ENCODE peak calls at places on chromosomes 12 and 14, in seven cellular contexts. C is small intestine, N is ovary, S is left ventricle myocardium inferior, A is foreskin keratinocyte, J is mammary epithelial cell, R is A673. Z is an unnamed sample.

GRCh38 chr12:85041395-85041794 is 5.2 kb downstream of the LRRIQ1 start:
- DNase-seq in N (no peak), A (no peak), S (no peak), R (no peak), C (no peak), J (no peak), Z (no peak)

GRCh38 chr12:127548123-127548553 is 718.8 kb upstream of the TMEM132C start:
- DNase-seq in J (peak; percentile 13), N (no peak), C (no peak), S (no peak), R (no peak), A (no peak), Z (no peak)

GRCh38 chr12:18296201-18296908 is 35.0 kb downstream of the PIK3C2G start:
- DNase-seq in R (no peak), A (no peak), J (peak; percentile 44), C (peak; percentile 15), S (no peak), N (no peak), Z (no peak)

GRCh38 chr12:131759176-131759575 is 48.3 kb downstream of the SFSWAP start:
- DNase-seq in S (no peak), R (no peak), N (no peak), J (no peak), A (no peak), C (no peak), Z (no peak)

GRCh38 chr12:119259483-119259882 is 75.0 kb upstream of the CCDC60 start:
- DNase-seq in R (no peak), N (no peak), A (no peak), S (no peak), J (no peak), C (no peak), Z (no peak)

GRCh38 chr12:12333980-12334709 is 15.9 kb downstream of the MANSC1 start:
- DNase-seq in C (peak; percentile 48), N (no peak), R (peak; percentile 75), A (no peak), J (peak; percentile 25), S (peak; percentile 48), Z (peak; percentile 64)

GRCh38 chr14:64767215-64767964 is 63.2 kb downstream of the PLEKHG3 start:
- DNase-seq in R (no peak), J (no peak), S (no peak), N (no peak), C (no peak), A (no peak), Z (no peak)

GRCh38 chr14:72726444-72726843 is 167.5 kb downstream of the DPF3 start:
- DNase-seq in A (no peak), J (no peak), C (no peak), N (peak; percentile 87), S (no peak), R (no peak), Z (no peak)

GRCh38 chr12:102427542-102427923 is 52.8 kb downstream of the IGF1 start:
- DNase-seq in N (peak; percentile 42), C (no peak), R (no peak), J (no peak), A (no peak), S (peak; percentile 57), Z (no peak)

GRCh38 chr14:63295991-63296630 is 22.6 kb downstream of the GPHB5 start:
- DNase-seq in R (no peak), A (no peak), J (no peak), N (no peak), S (no peak), C (no peak), Z (no peak)

GRCh38 chr14:92581966-92582566 is 68.5 kb downstream of the RIN3 start:
- DNase-seq in C (no peak), A (no peak), J (no peak), N (no peak), R (no peak), S (no peak), Z (no peak)

GRCh38 chr12:131833896-131834641 is 5.9 kb downstream of the MMP17 start:
- DNase-seq in R (peak; percentile 66), C (no peak), J (no peak), S (no peak), N (no peak), A (no peak), Z (no peak)

GRCh38 chr12:47078733-47079364 is 572 bp upstream of the PCED1B start:
- DNase-seq in S (no peak), N (peak; percentile 27), J (peak; percentile 60), C (peak; percentile 13), A (no peak), R (no peak), Z (peak; percentile 45)

GRCh38 chr14:93135399-93135798 is 19.7 kb upstream of the ITPK1 start:
- DNase-seq in S (no peak), R (no peak), A (no peak), N (no peak), J (no peak), C (no peak), Z (no peak)

GRCh38 chr12:83664650-83665049 is 977.9 kb downstream of the TMTC2 start:
- DNase-seq in S (no peak), J (no peak), A (no peak), C (no peak), R (peak; percentile 5), N (no peak), Z (no peak)

GRCh38 chr14:105379946-105380345 is 18.4 kb upstream of the TEX22 start:
- DNase-seq in S (no peak), A (no peak), J (no peak), C (no peak), R (no peak), N (no peak), Z (no peak)

GRCh38 chr12:130859128-130859527 is 12.7 kb upstream of the RAN start:
- DNase-seq in C (no peak), S (no peak), A (no peak), R (no peak), J (no peak), N (no peak), Z (no peak)

GRCh38 chr12:103966736-103967135 is 1.1 kb downstream of the TDG start:
- DNase-seq in N (no peak), S (no peak), R (no peak), C (no peak), A (no peak), J (no peak), Z (no peak)

GRCh38 chr12:30485230-30485890 is 210.3 kb downstream of the IPO8 start:
- DNase-seq in A (no peak), J (no peak), R (no peak), S (no peak), N (no peak), C (no peak), Z (no peak)

GRCh38 chr12:11746024-11746771 is 96.7 kb downstream of the ETV6 start:
- DNase-seq in R (no peak), C (no peak), S (no peak), J (peak; percentile 99), A (peak; percentile 99), N (no peak), Z (no peak)

GRCh38 chr12:52506858-52507715 is 13.1 kb downstream of the KRT5 start:
- DNase-seq in R (peak; percentile 62), N (no peak), C (peak; percentile 42), A (no peak), J (peak; percentile 82), S (no peak), Z (no peak)

GRCh38 chr12:124418156-124418555 is 123.3 kb downstream of the RFLNA start:
- DNase-seq in S (no peak), C (no peak), R (no peak), N (no peak), A (no peak), J (no peak), Z (no peak)

GRCh38 chr12:124419292-124420040 is 124.6 kb downstream of the RFLNA start:
- DNase-seq in R (peak; percentile 27), C (no peak), N (no peak), S (no peak), A (no peak), J (no peak), Z (no peak)

GRCh38 chr12:124416516-124417395 is 121.9 kb downstream of the RFLNA start:
- DNase-seq in R (no peak), N (no peak), J (no peak), A (no peak), C (no peak), S (no peak), Z (no peak)

GRCh38 chr12:124420041-124420765 is 125.3 kb downstream of the RFLNA start:
- DNase-seq in A (no peak), S (no peak), R (no peak), N (no peak), J (no peak), C (no peak), Z (no peak)

DNA sequence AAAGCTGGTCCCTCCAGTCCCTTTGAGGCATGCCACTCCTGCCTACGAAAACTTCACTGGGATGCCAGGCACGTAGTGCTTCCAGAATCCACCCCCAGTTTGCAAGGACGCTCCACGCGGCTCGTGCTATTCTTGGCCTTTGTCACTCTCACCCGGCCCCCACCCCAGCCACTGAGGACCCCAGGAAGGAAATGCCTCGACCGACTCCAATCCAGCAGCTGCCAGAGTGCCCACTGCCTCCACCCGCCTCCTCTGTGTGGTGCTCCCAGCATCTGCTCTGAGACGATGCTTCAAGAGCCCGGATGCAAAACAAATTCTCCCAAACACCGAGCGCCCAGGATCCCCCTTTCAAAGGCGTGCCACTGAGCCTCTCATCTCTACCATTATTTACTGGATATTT is 123.9 kb downstream of the RFLNA start:
- DNase-seq in C (no peak), S (no peak), N (no peak), A (no peak), R (no peak), J (no peak), Z (no peak)
- H3K27ac ChIP-seq in C (peak overlapping the region; percentile 51), S (peak overlapping the region; percentile 0), N (no peak overlapping the region), A (no peak overlapping the region), R (no peak overlapping the region), J (no peak overlapping the region), Z (peak overlapping the region; percentile 97)

GRCh38 chr14:102238766-102239165 is 66.2 kb downstream of the MOK start:
- DNase-seq in J (no peak), N (no peak), R (no peak), S (no peak), C (no peak), A (no peak), Z (no peak)

GRCh38 chr14:102236026-102236425 is 68.9 kb downstream of the MOK start:
- DNase-seq in J (no peak), S (no peak), N (no peak), R (no peak), C (no peak), A (no peak), Z (no peak)

GRCh38 chr14:102241147-102241546 is 63.8 kb downstream of the MOK start:
- DNase-seq in J (no peak), N (no peak), A (no peak), S (no peak), C (no peak), R (no peak), Z (no peak)

GRCh38 chr14:102238131-102238530 is 66.8 kb downstream of the MOK start:
- DNase-seq in N (no peak), R (no peak), C (no peak), A (no peak), S (no peak), J (no peak), Z (no peak)

GRCh38 chr14:102239231-102239630 is 65.7 kb downstream of the MOK start:
- DNase-seq in J (no peak), N (no peak), S (no peak), R (no peak), A (no peak), C (no peak), Z (no peak)
- H3K4me1 ChIP-seq in J (peaks cover 9% of the 10 kb centered on the region), N (no peaks in the 10 kb centered on the region), S (peaks cover 7% of the 10 kb centered on the region), R (peaks cover 1% of the 10 kb centered on the region), A (no peaks in the 10 kb centered on the region), C (no peaks in the 10 kb centered on the region), Z (no peaks in the 10 kb centered on the region)

GRCh38 chr12:68915055-68915454 is 17.9 kb downstream of the CPM start:
- DNase-seq in R (no peak), N (no peak), S (no peak), J (peak; percentile 80), C (no peak), A (peak; percentile 78), Z (no peak)
- H3K27ac ChIP-seq in R (no peak overlapping the region), N (no peak overlapping the region), S (peak overlapping the region; percentile 44), J (no peak overlapping the region), C (peak overlapping the region; percentile 62), A (no peak overlapping the region), Z (no peak overlapping the region)

GRCh38 chr12:122081108-122081696 is 2.6 kb downstream of the MLXIP start:
- DNase-seq in J (peak; percentile 90), A (no peak), S (no peak), N (no peak), R (no peak), C (no peak), Z (no peak)
- H3K4me1 ChIP-seq in J (peaks cover 27% of the 10 kb centered on the region), A (peaks cover 7% of the 10 kb centered on the region), S (peaks cover 76% of the 10 kb centered on the region), N (peaks cover 15% of the 10 kb centered on the region), R (peaks cover 30% of the 10 kb centered on the region), C (peaks cover 13% of the 10 kb centered on the region), Z (peaks cover 32% of the 10 kb centered on the region)

Z was measured in transverse colon.